ENCODE peak calls at places on chromosomes 4 and X, in ten cellular contexts. One of them, this sample, is unnamed.
A peak's percentile ranks its signal among the peaks of the same experiment; 100 is the strongest.

GRCh38 chrX:13360146-13360545 is 40.3 kb upstream of the ATXN3L start:
- DNase-seq in CD8-positive, alpha-beta T cell: no peak
- DNase-seq in adrenal gland: no peak
- DNase-seq in tibial artery: no peak
- DNase-seq in fibroblast of lung: no peak
- DNase-seq in left lung: no peak
- DNase-seq in K562: no peak
- DNase-seq in neural progenitor cell: no peak
- DNase-seq in mucosa of descending colon: no peak
- DNase-seq in kidney: no peak
- DNase-seq in this sample: no peak

GRCh38 chrX:150038356-150038755 is 100.1 kb upstream of the EOLA2 start:
- DNase-seq in CD8-positive, alpha-beta T cell: no peak
- DNase-seq in adrenal gland: no peak
- DNase-seq in tibial artery: no peak
- DNase-seq in fibroblast of lung: no peak
- DNase-seq in left lung: no peak
- DNase-seq in K562: no peak
- DNase-seq in neural progenitor cell: no peak
- DNase-seq in mucosa of descending colon: no peak
- DNase-seq in kidney: no peak
- DNase-seq in this sample: peak; percentile 12

GRCh38 chrX:132676561-132677186 is 187.8 kb upstream of the MBNL3 start:
- DNase-seq in CD8-positive, alpha-beta T cell: no peak
- DNase-seq in adrenal gland: no peak
- DNase-seq in tibial artery: no peak
- DNase-seq in fibroblast of lung: no peak
- DNase-seq in left lung: no peak
- DNase-seq in K562: no peak
- DNase-seq in neural progenitor cell: peak; percentile 31
- DNase-seq in mucosa of descending colon: no peak
- DNase-seq in kidney: no peak
- DNase-seq in this sample: peak; percentile 1

GRCh38 chrX:78652971-78653822 is 5.9 kb downstream of the RTL3 start:
- DNase-seq in CD8-positive, alpha-beta T cell: no peak
- DNase-seq in adrenal gland: no peak
- DNase-seq in tibial artery: no peak
- DNase-seq in fibroblast of lung: peak; percentile 92
- DNase-seq in left lung: no peak
- DNase-seq in K562: no peak
- DNase-seq in neural progenitor cell: no peak
- DNase-seq in mucosa of descending colon: no peak
- DNase-seq in kidney: no peak
- DNase-seq in this sample: peak; percentile 25

GRCh38 chr4:112704322-112704721 is 67.4 kb downstream of the LARP7 start:
- DNase-seq in CD8-positive, alpha-beta T cell: no peak
- DNase-seq in adrenal gland: no peak
- DNase-seq in tibial artery: no peak
- DNase-seq in fibroblast of lung: no peak
- DNase-seq in left lung: no peak
- DNase-seq in K562: no peak
- DNase-seq in neural progenitor cell: no peak
- DNase-seq in mucosa of descending colon: no peak
- DNase-seq in kidney: no peak
- DNase-seq in this sample: no peak

GRCh38 chr4:77036206-77036605 is 39.6 kb downstream of the CCNI start:
- DNase-seq in CD8-positive, alpha-beta T cell: no peak
- DNase-seq in adrenal gland: no peak
- DNase-seq in tibial artery: no peak
- DNase-seq in fibroblast of lung: peak; percentile 97
- DNase-seq in left lung: no peak
- DNase-seq in K562: no peak
- DNase-seq in neural progenitor cell: no peak
- DNase-seq in mucosa of descending colon: no peak
- DNase-seq in kidney: no peak
- DNase-seq in this sample: no peak

GRCh38 chrX:88863726-88864125 is 116.7 kb downstream of the CPXCR1 start:
- DNase-seq in CD8-positive, alpha-beta T cell: no peak
- DNase-seq in adrenal gland: no peak
- DNase-seq in tibial artery: no peak
- DNase-seq in fibroblast of lung: no peak
- DNase-seq in left lung: no peak
- DNase-seq in K562: no peak
- DNase-seq in neural progenitor cell: no peak
- DNase-seq in mucosa of descending colon: no peak
- DNase-seq in kidney: peak; percentile 44
- DNase-seq in this sample: no peak

GRCh38 chrX:54978448-54978847 is 15.5 kb downstream of the PFKFB1 start:
- DNase-seq in CD8-positive, alpha-beta T cell: no peak
- DNase-seq in adrenal gland: no peak
- DNase-seq in tibial artery: no peak
- DNase-seq in fibroblast of lung: peak; percentile 62
- DNase-seq in left lung: no peak
- DNase-seq in K562: no peak
- DNase-seq in neural progenitor cell: no peak
- DNase-seq in mucosa of descending colon: no peak
- DNase-seq in kidney: no peak
- DNase-seq in this sample: no peak

GRCh38 chr4:3440011-3440410 is 1.8 kb upstream of the HGFAC start:
- DNase-seq in CD8-positive, alpha-beta T cell: no peak
- DNase-seq in adrenal gland: no peak
- DNase-seq in tibial artery: peak; percentile 53
- DNase-seq in fibroblast of lung: no peak
- DNase-seq in left lung: no peak
- DNase-seq in K562: no peak
- DNase-seq in neural progenitor cell: no peak
- DNase-seq in mucosa of descending colon: no peak
- DNase-seq in kidney: peak; percentile 60
- DNase-seq in this sample: no peak

GRCh38 chr4:110532901-110533589 is 57.1 kb downstream of the ENPEP start:
- DNase-seq in CD8-positive, alpha-beta T cell: no peak
- DNase-seq in adrenal gland: no peak
- DNase-seq in tibial artery: no peak
- DNase-seq in fibroblast of lung: peak; percentile 69
- DNase-seq in left lung: no peak
- DNase-seq in K562: no peak
- DNase-seq in neural progenitor cell: no peak
- DNase-seq in mucosa of descending colon: no peak
- DNase-seq in kidney: no peak
- DNase-seq in this sample: no peak

DNA sequence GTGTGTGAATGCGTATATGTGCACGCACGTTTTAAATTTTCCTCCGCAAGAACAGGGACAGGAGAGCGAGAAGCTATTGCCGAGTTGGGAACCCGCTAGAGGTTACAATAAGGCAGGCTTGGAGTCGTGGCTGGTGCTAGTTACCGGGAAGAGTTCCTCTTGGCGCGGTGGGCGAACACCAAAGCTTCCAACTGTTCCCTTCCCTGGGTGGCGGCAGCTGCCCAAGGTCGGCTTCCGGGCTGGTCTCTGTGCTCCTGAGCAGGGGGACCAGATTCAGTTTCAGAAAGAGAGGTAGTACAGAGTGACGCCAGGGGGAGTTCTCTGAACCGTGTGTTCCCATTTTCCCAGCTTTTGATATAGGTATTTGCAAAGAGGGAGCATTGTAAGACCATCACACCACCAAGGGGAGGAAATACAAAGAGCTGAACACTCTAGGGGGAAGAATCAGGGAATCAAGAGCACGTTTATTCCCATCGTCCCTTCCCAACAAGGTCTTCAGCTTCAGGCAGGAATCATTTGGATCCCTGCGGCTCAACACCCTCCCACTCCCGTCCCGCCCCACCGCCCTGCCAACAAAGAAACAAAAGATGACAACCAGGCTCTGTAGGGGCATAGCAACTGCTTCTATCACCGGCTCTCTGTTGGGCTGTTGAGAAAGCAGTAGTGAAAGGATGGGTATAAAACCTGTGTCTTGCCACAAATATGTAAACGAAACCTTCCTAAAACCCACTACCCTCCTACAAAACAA is 113.6 kb upstream of the TEX13C start:
- DNase-seq in CD8-positive, alpha-beta T cell: peak; percentile 4
- DNase-seq in adrenal gland: peak; percentile 20
- DNase-seq in tibial artery: peak; percentile 61
- DNase-seq in fibroblast of lung: no peak
- DNase-seq in left lung: no peak
- DNase-seq in K562: no peak
- DNase-seq in neural progenitor cell: peak; percentile 59
- DNase-seq in mucosa of descending colon: no peak
- DNase-seq in kidney: no peak
- DNase-seq in this sample: peak; percentile 80
- TF ChIP-seq CTCF in CD8-positive, alpha-beta T cell: no peak
- TF ChIP-seq CTCF in adrenal gland: no peak
- TF ChIP-seq CTCF in tibial artery: peak; percentile 3
- TF ChIP-seq CTCF in fibroblast of lung: no peak
- TF ChIP-seq CTCF in left lung: no peak
- TF ChIP-seq CTCF in K562: no peak
- TF ChIP-seq CTCF in neural progenitor cell: peak; percentile 7
- TF ChIP-seq CTCF in mucosa of descending colon: no peak
- TF ChIP-seq CTCF in kidney: peak; percentile 11
- TF ChIP-seq CTCF in this sample: no peak

DNA sequence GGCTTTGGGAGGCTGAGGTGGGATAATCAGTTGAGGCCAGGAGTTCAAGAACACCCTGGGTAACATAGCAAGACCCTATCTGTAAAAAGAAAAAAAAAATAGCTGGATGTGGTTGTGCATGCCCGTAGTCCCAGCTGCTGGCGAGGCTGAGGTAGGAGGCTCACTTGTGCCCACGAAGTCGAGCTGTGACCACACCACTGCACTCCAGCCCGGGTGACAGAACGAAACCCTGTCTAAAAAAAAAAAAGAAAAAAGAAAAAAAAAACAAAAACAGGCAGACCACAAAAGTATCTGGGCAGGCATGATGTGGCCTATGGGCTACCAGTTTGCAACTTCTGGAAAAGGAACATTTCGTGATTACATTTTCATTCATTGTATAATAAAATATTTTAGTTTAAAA is 38.1 kb upstream of the RASGEF1B start:
- DNase-seq in CD8-positive, alpha-beta T cell: no peak
- DNase-seq in adrenal gland: no peak
- DNase-seq in tibial artery: no peak
- DNase-seq in fibroblast of lung: no peak
- DNase-seq in left lung: no peak
- DNase-seq in K562: no peak
- DNase-seq in neural progenitor cell: no peak
- DNase-seq in mucosa of descending colon: no peak
- DNase-seq in kidney: no peak
- DNase-seq in this sample: no peak
- H3K4me1 ChIP-seq in CD8-positive, alpha-beta T cell: peaks cover 15% of the 10 kb centered on the region
- H3K4me1 ChIP-seq in adrenal gland: no peaks in the 10 kb centered on the region
- H3K4me1 ChIP-seq in tibial artery: no peaks in the 10 kb centered on the region
- H3K4me1 ChIP-seq in fibroblast of lung: no peaks in the 10 kb centered on the region
- H3K4me1 ChIP-seq in left lung: peaks cover 18% of the 10 kb centered on the region
- H3K4me1 ChIP-seq in K562: no peaks in the 10 kb centered on the region
- H3K4me1 ChIP-seq in neural progenitor cell: peaks cover 39% of the 10 kb centered on the region
- H3K4me1 ChIP-seq in mucosa of descending colon: no peaks in the 10 kb centered on the region
- H3K4me1 ChIP-seq in kidney: no peaks in the 10 kb centered on the region
- H3K4me1 ChIP-seq in this sample: no peaks in the 10 kb centered on the region

DNA sequence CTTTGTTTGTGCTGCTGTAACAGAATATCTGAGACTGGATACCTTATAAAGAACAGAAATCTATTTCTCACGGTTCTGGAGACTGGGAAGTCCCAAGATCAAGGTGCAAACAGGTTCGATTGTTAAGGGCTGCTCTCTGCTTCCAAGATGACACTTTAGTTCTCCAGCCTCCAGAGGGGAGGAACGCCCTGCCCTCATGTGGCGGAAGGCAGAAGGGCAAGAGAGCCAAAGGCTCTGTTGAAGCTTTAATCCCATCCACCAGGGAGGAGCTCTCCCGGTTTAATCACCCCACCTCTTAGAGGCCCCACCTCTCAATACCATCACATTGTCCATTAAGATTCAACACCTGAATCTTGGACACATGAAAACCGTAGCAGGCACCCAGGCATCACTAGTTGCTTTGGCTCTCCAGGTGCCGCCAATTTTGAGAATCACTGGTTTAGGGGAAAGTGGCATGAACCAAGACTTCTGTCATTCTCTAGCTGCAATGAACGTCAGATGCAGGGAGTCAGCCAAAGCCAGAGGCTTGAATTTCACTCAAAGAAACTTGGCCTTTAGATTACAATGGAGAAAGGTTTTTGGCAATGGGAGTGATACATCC is 15.6 kb downstream of the FHL1 start:
- DNase-seq in CD8-positive, alpha-beta T cell: peak; percentile 37
- DNase-seq in adrenal gland: peak; percentile 32
- DNase-seq in tibial artery: peak; percentile 73
- DNase-seq in fibroblast of lung: peak; percentile 42
- DNase-seq in left lung: no peak
- DNase-seq in K562: peak; percentile 57
- DNase-seq in neural progenitor cell: peak; percentile 64
- DNase-seq in mucosa of descending colon: peak; percentile 72
- DNase-seq in kidney: no peak
- DNase-seq in this sample: peak; percentile 66
- TF ChIP-seq CTCF in CD8-positive, alpha-beta T cell: peak; percentile 46
- TF ChIP-seq CTCF in adrenal gland: peak; percentile 49
- TF ChIP-seq CTCF in tibial artery: peak; percentile 59
- TF ChIP-seq CTCF in fibroblast of lung: peak; percentile 76
- TF ChIP-seq CTCF in left lung: peak; percentile 46
- TF ChIP-seq CTCF in K562: peak; percentile 73
- TF ChIP-seq CTCF in neural progenitor cell: peak; percentile 63
- TF ChIP-seq CTCF in mucosa of descending colon: no peak
- TF ChIP-seq CTCF in kidney: peak; percentile 57
- TF ChIP-seq CTCF in this sample: peak; percentile 73

GRCh38 chrX:153537080-153537479 is 19.6 kb downstream of the ATP2B3 start:
- DNase-seq in CD8-positive, alpha-beta T cell: no peak
- DNase-seq in adrenal gland: no peak
- DNase-seq in tibial artery: no peak
- DNase-seq in fibroblast of lung: no peak
- DNase-seq in left lung: no peak
- DNase-seq in K562: no peak
- DNase-seq in neural progenitor cell: no peak
- DNase-seq in mucosa of descending colon: no peak
- DNase-seq in kidney: no peak
- DNase-seq in this sample: no peak

GRCh38 chrX:153537526-153538295 is 20.3 kb downstream of the ATP2B3 start:
- DNase-seq in CD8-positive, alpha-beta T cell: no peak
- DNase-seq in adrenal gland: peak; percentile 61
- DNase-seq in tibial artery: no peak
- DNase-seq in fibroblast of lung: no peak
- DNase-seq in left lung: no peak
- DNase-seq in K562: no peak
- DNase-seq in neural progenitor cell: no peak
- DNase-seq in mucosa of descending colon: no peak
- DNase-seq in kidney: no peak
- DNase-seq in this sample: no peak

GRCh38 chrX:153530411-153531145 is 13.1 kb downstream of the ATP2B3 start:
- DNase-seq in CD8-positive, alpha-beta T cell: no peak
- DNase-seq in adrenal gland: no peak
- DNase-seq in tibial artery: no peak
- DNase-seq in fibroblast of lung: no peak
- DNase-seq in left lung: no peak
- DNase-seq in K562: no peak
- DNase-seq in neural progenitor cell: no peak
- DNase-seq in mucosa of descending colon: no peak
- DNase-seq in kidney: no peak
- DNase-seq in this sample: no peak

GRCh38 chrX:153538424-153538823 is 21.0 kb downstream of the ATP2B3 start:
- DNase-seq in CD8-positive, alpha-beta T cell: no peak
- DNase-seq in adrenal gland: peak; percentile 65
- DNase-seq in tibial artery: no peak
- DNase-seq in fibroblast of lung: no peak
- DNase-seq in left lung: no peak
- DNase-seq in K562: no peak
- DNase-seq in neural progenitor cell: no peak
- DNase-seq in mucosa of descending colon: no peak
- DNase-seq in kidney: no peak
- DNase-seq in this sample: no peak

GRCh38 chrX:153533041-153533565 is 15.7 kb downstream of the ATP2B3 start:
- DNase-seq in CD8-positive, alpha-beta T cell: no peak
- DNase-seq in adrenal gland: no peak
- DNase-seq in tibial artery: no peak
- DNase-seq in fibroblast of lung: peak; percentile 40
- DNase-seq in left lung: no peak
- DNase-seq in K562: no peak
- DNase-seq in neural progenitor cell: no peak
- DNase-seq in mucosa of descending colon: no peak
- DNase-seq in kidney: no peak
- DNase-seq in this sample: no peak
- H3K4me1 ChIP-seq in CD8-positive, alpha-beta T cell: no peaks in the 10 kb centered on the region
- H3K4me1 ChIP-seq in adrenal gland: peaks cover 18% of the 10 kb centered on the region
- H3K4me1 ChIP-seq in tibial artery: no peaks in the 10 kb centered on the region
- H3K4me1 ChIP-seq in fibroblast of lung: no peaks in the 10 kb centered on the region
- H3K4me1 ChIP-seq in left lung: no peaks in the 10 kb centered on the region
- H3K4me1 ChIP-seq in K562: no peaks in the 10 kb centered on the region
- H3K4me1 ChIP-seq in neural progenitor cell: no peaks in the 10 kb centered on the region
- H3K4me1 ChIP-seq in mucosa of descending colon: no peaks in the 10 kb centered on the region
- H3K4me1 ChIP-seq in kidney: no peaks in the 10 kb centered on the region
- H3K4me1 ChIP-seq in this sample: no peaks in the 10 kb centered on the region